ENCODE peak calls at places on chromosome 4, in four cellular contexts. One of them, this sample, is unnamed.

GRCh38 chr4:83340692-83341343 is 6.2 kb upstream of the HPSE start:
- DNase-seq in NCI-H2171 treated with DMSO at 0.1 percent for 48 hours: no peak
- DNase-seq in NCI-H1092 treated with DMSO at 0.1 percent for 48 hours: no peak
- DNase-seq in fibroblast of villous mesenchyme: no peak
- DNase-seq in this sample: no peak

GRCh38 chr4:118034061-118034785 is at the start of gene NDST3:
- DNase-seq in NCI-H1092 treated with DMSO at 0.1 percent for 48 hours: peak
- DNase-seq in fibroblast of villous mesenchyme: peak
- DNase-seq in NCI-H2171 treated with DMSO at 0.1 percent for 48 hours: peak
- DNase-seq in this sample: peak

GRCh38 chr4:94758141-94758699 is 465 bp downstream of the BMPR1B start:
- DNase-seq in fibroblast of villous mesenchyme: no peak
- DNase-seq in NCI-H2171 treated with DMSO at 0.1 percent for 48 hours: no peak
- DNase-seq in NCI-H1092 treated with DMSO at 0.1 percent for 48 hours: no peak
- DNase-seq in this sample: no peak

GRCh38 chr4:3724319-3725231 is 41.6 kb upstream of the ADRA2C start:
- DNase-seq in NCI-H1092 treated with DMSO at 0.1 percent for 48 hours: no peak
- DNase-seq in fibroblast of villous mesenchyme: peak
- DNase-seq in NCI-H2171 treated with DMSO at 0.1 percent for 48 hours: no peak
- DNase-seq in this sample: no peak

GRCh38 chr4:304987-305680 is at the start of gene ZNF732:
- DNase-seq in NCI-H2171 treated with DMSO at 0.1 percent for 48 hours: no peak
- DNase-seq in fibroblast of villous mesenchyme: peak
- DNase-seq in NCI-H1092 treated with DMSO at 0.1 percent for 48 hours: peak
- DNase-seq in this sample: peak

GRCh38 chr4:109559625-109559982 is 442 bp upstream of the MCUB start:
- DNase-seq in NCI-H1092 treated with DMSO at 0.1 percent for 48 hours: no peak
- DNase-seq in fibroblast of villous mesenchyme: peak
- DNase-seq in NCI-H2171 treated with DMSO at 0.1 percent for 48 hours: no peak
- DNase-seq in this sample: no peak

GRCh38 chr4:55336138-55337034 is 9.7 kb upstream of the SRD5A3 start:
- DNase-seq in NCI-H1092 treated with DMSO at 0.1 percent for 48 hours: no peak
- DNase-seq in fibroblast of villous mesenchyme: no peak
- DNase-seq in NCI-H2171 treated with DMSO at 0.1 percent for 48 hours: no peak
- DNase-seq in this sample: no peak

GRCh38 chr4:101707596-101707995 is 82.9 kb upstream of the BANK1 start:
- DNase-seq in NCI-H1092 treated with DMSO at 0.1 percent for 48 hours: no peak
- DNase-seq in fibroblast of villous mesenchyme: peak
- DNase-seq in NCI-H2171 treated with DMSO at 0.1 percent for 48 hours: peak
- DNase-seq in this sample: no peak

GRCh38 chr4:56181140-56181950 is 205.9 kb downstream of the AASDH start:
- DNase-seq in fibroblast of villous mesenchyme: no peak
- DNase-seq in NCI-H2171 treated with DMSO at 0.1 percent for 48 hours: peak
- DNase-seq in NCI-H1092 treated with DMSO at 0.1 percent for 48 hours: no peak
- DNase-seq in this sample: peak

GRCh38 chr4:83785906-83786305 is 250.0 kb downstream of the GPAT3 start:
- DNase-seq in NCI-H1092 treated with DMSO at 0.1 percent for 48 hours: no peak
- DNase-seq in fibroblast of villous mesenchyme: peak
- DNase-seq in NCI-H2171 treated with DMSO at 0.1 percent for 48 hours: no peak
- DNase-seq in this sample: no peak

GRCh38 chr4:53622739-53623151 is 31.5 kb upstream of the LNX1 start:
- DNase-seq in NCI-H2171 treated with DMSO at 0.1 percent for 48 hours: no peak
- DNase-seq in NCI-H1092 treated with DMSO at 0.1 percent for 48 hours: no peak
- DNase-seq in fibroblast of villous mesenchyme: peak
- DNase-seq in this sample: no peak

GRCh38 chr4:8854866-8855265 is 16.8 kb downstream of the HMX1 start:
- DNase-seq in NCI-H1092 treated with DMSO at 0.1 percent for 48 hours: no peak
- DNase-seq in NCI-H2171 treated with DMSO at 0.1 percent for 48 hours: no peak
- DNase-seq in fibroblast of villous mesenchyme: peak
- DNase-seq in this sample: no peak

GRCh38 chr4:76764251-76764650 is 133.7 kb downstream of the SOWAHB start:
- DNase-seq in NCI-H1092 treated with DMSO at 0.1 percent for 48 hours: no peak
- DNase-seq in fibroblast of villous mesenchyme: peak
- DNase-seq in NCI-H2171 treated with DMSO at 0.1 percent for 48 hours: no peak
- DNase-seq in this sample: no peak

This sample was measured in NCI-H510A treated with DMSO at 0.1 percent for 48 hours.